ENCODE peak calls at places on chromosomes 7 and 10, in eight cellular contexts. A is adrenal gland, K is stomach, C is body of pancreas, X is IMR-90, R is A549, T is GM12878, J is prostate gland. W is an unnamed sample.

GRCh38 chr7:137916564-137916963 is 69.8 kb upstream of the DGKI start:
- DNase-seq in K (no peak), T (no peak), C (no peak), J (no peak), R (no peak), A (no peak), X (no peak), W (no peak)

GRCh38 chr7:105532709-105533460 is 884 bp downstream of the RINT1 start:
- DNase-seq in A (no peak), C (no peak), J (no peak), R (no peak), K (no peak), X (no peak), T (no peak), W (no peak)

GRCh38 chr10:52567247-52567580 is 205.4 kb downstream of the MBL2 start:
- DNase-seq in X (no peak), A (no peak), K (no peak), J (no peak), C (no peak), T (no peak), R (no peak), W (no peak)

GRCh38 chr10:3873728-3874461 is 88.9 kb upstream of the KLF6 start:
- DNase-seq in C (no peak), K (no peak), A (no peak), T (peak), R (peak), J (no peak), X (peak), W (no peak)

GRCh38 chr7:96321670-96322372 is at the start of gene SLC25A13:
- DNase-seq in J (peak), C (peak), A (peak), K (peak), R (peak), T (peak), X (peak), W (peak)

GRCh38 chr10:114652402-114653368 is 5.4 kb downstream of the ABLIM1 start:
- DNase-seq in X (no peak), J (no peak), A (no peak), R (no peak), C (no peak), K (no peak), T (no peak), W (no peak)

GRCh38 chr7:51256244-51256781 is 60.3 kb downstream of the COBL start:
- DNase-seq in J (no peak), R (no peak), T (no peak), X (no peak), K (no peak), A (no peak), C (no peak), W (no peak)

GRCh38 chr10:122142652-122143237 is 128.4 kb upstream of the BTBD16 start:
- DNase-seq in A (no peak), K (peak), R (peak), J (no peak), C (peak), X (no peak), T (no peak), W (no peak)

GRCh38 chr7:150451097-150451793 is 815 bp downstream of the GIMAP8 start:
- DNase-seq in T (peak), K (no peak), R (no peak), A (peak), C (no peak), J (no peak), X (no peak), W (no peak)

GRCh38 chr10:8043569-8044306 is 10.8 kb upstream of the GATA3 start:
- DNase-seq in J (no peak), R (no peak), T (no peak), X (no peak), C (no peak), A (no peak), K (no peak), W (no peak)

GRCh38 chr10:84755311-84755710 is 426.9 kb downstream of the CCSER2 start:
- DNase-seq in A (no peak), R (no peak), T (no peak), J (no peak), C (no peak), K (no peak), X (no peak), W (no peak)

GRCh38 chr7:20698469-20698868 is 83.0 kb downstream of the ABCB5 start:
- DNase-seq in X (no peak), A (no peak), K (no peak), R (no peak), C (no peak), J (no peak), T (no peak), W (no peak)
- TF ChIP-seq POLR2A in X (no peak), A (no peak), K (no peak), R (no peak), C (no peak), J (no peak), T (no peak), W (no peak)

GRCh38 chr10:12663863-12664262 is 314.5 kb downstream of the CAMK1D start:
- DNase-seq in K (no peak), C (no peak), R (no peak), J (no peak), A (no peak), T (no peak), X (no peak), W (no peak)

GRCh38 chr10:12658526-12658925 is 309.2 kb downstream of the CAMK1D start:
- DNase-seq in T (no peak), J (no peak), C (no peak), K (no peak), X (no peak), R (no peak), A (no peak), W (no peak)

GRCh38 chr10:12657489-12657888 is 308.1 kb downstream of the CAMK1D start:
- DNase-seq in T (no peak), A (no peak), J (no peak), K (no peak), X (no peak), R (no peak), C (no peak), W (no peak)

GRCh38 chr10:12659706-12660105 is 310.4 kb downstream of the CAMK1D start:
- DNase-seq in C (no peak), A (no peak), K (no peak), X (no peak), T (no peak), J (no peak), R (no peak), W (no peak)

GRCh38 chr10:12660812-12661211 is 311.5 kb downstream of the CAMK1D start:
- DNase-seq in A (no peak), R (no peak), K (no peak), X (no peak), C (no peak), J (no peak), T (no peak), W (no peak)
- TF ChIP-seq POLR2A in A (no peak), R (no peak), K (no peak), X (no peak), C (no peak), J (no peak), T (no peak), W (no peak)

GRCh38 chr7:8260871-8261707 is 878 bp downstream of the ICA1 start:
- DNase-seq in A (peak), T (no peak), R (peak), X (no peak), K (peak), J (peak), C (peak), W (peak)

GRCh38 chr7:8258734-8259133 is 3.2 kb downstream of the ICA1 start:
- DNase-seq in C (no peak), K (no peak), T (no peak), A (no peak), X (no peak), R (no peak), J (no peak), W (no peak)

GRCh38 chr7:8259586-8260222 is 2.3 kb downstream of the ICA1 start:
- DNase-seq in X (no peak), T (no peak), K (no peak), C (no peak), A (no peak), J (no peak), R (no peak), W (no peak)

GRCh38 chr7:8263048-8263447 is 1.1 kb upstream of the ICA1 start:
- DNase-seq in T (no peak), J (no peak), R (no peak), X (no peak), C (no peak), K (no peak), A (no peak), W (no peak)

GRCh38 chr7:8261711-8262695 is at the start of gene ICA1:
- DNase-seq in K (peak), R (peak), J (peak), A (peak), T (no peak), X (no peak), C (peak), W (peak)
- TF ChIP-seq POLR2A in K (no peak), R (no peak), J (peak), A (peak), T (no peak), X (no peak), C (peak), W (no peak)

GRCh38 chr7:123534383-123535260 is at the start of gene IQUB:
- DNase-seq in A (peak), X (peak), J (peak), K (peak), T (peak), C (peak), R (peak), W (peak)
- TF ChIP-seq POLR2A in A (peak), X (peak), J (peak), K (no peak), T (peak), C (peak), R (no peak), W (peak)

GRCh38 chr10:68327889-68328786 is 3.7 kb upstream of the HNRNPH3 start:
- DNase-seq in J (no peak), T (no peak), K (no peak), A (no peak), C (no peak), X (peak), R (peak), W (peak)
- TF ChIP-seq POLR2A in J (no peak), T (no peak), K (no peak), A (peak), C (no peak), X (no peak), R (no peak), W (no peak)

DNA sequence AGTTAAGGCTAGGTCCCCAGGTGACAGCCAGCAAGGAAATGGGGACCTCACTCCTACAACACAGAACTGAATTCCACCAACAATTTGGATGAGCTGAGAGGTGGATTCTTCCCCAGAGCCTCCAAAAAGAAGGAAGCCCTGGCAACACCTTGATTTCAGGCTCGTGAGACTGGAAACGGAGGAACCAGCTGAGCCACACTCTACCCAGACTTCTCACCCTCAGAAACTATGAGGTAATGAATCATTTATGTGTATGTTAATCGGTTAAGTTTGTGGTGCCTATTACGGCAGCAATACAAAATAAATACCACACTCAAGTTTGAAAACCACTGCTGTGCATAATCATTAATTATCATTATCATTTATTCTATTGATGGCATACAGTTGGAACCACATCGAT is 532.4 kb upstream of the ANKRD30A start:
- DNase-seq in C (no peak), A (no peak), X (no peak), R (no peak), K (no peak), J (no peak), T (no peak), W (no peak)
- TF ChIP-seq POLR2A in C (no peak), A (no peak), X (no peak), R (no peak), K (no peak), J (no peak), T (no peak), W (no peak)